ENCODE peak calls at places on chromosomes 5 and 9, in six cellular contexts. Z is transverse colon, M is A549, A is cardiac muscle cell, Y is RWPE1, K is dorsolateral prefrontal cortex. I is an unnamed sample.

GRCh38 chr9:33466565-33467495 is 6.9 kb downstream of the NOL6 start:
- DNase-seq in A (peak), M (peak), Y (peak), Z (peak), K (peak), I (no peak)

GRCh38 chr5:121175986-121176385 is 675.7 kb upstream of the FTMT start:
- DNase-seq in A (no peak), Z (no peak), M (no peak), Y (no peak), K (no peak), I (no peak)

GRCh38 chr5:136396886-136397285 is 31.5 kb upstream of the TRPC7 start:
- DNase-seq in Y (no peak), Z (no peak), K (no peak), M (no peak), A (no peak), I (no peak)

GRCh38 chr5:41772785-41773442 is 97.3 kb downstream of the OXCT1 start:
- DNase-seq in K (no peak), A (no peak), Y (no peak), M (no peak), Z (no peak), I (no peak)

GRCh38 chr5:22505891-22506290 is 347.3 kb downstream of the CDH12 start:
- DNase-seq in Z (no peak), Y (no peak), M (no peak), K (no peak), A (no peak), I (no peak)

GRCh38 chr5:141182248-141182647 is at the start of gene PCDHB16:
- DNase-seq in M (peak), K (no peak), Y (no peak), A (peak), Z (no peak), I (no peak)

GRCh38 chr5:156356238-156356637 is 29.3 kb downstream of the SGCD start:
- DNase-seq in M (no peak), K (no peak), Y (no peak), Z (no peak), A (no peak), I (no peak)

GRCh38 chr9:37947987-37948386 is 44.1 kb upstream of the SLC25A51 start:
- DNase-seq in M (no peak), A (no peak), K (no peak), Y (no peak), Z (no peak), I (no peak)

GRCh38 chr9:136306691-136307208 is 2.9 kb upstream of the CCDC187 start:
- DNase-seq in Z (no peak), A (no peak), Y (peak), K (no peak), M (peak), I (no peak)

GRCh38 chr9:136307215-136307750 is 3.4 kb upstream of the CCDC187 start:
- DNase-seq in Z (no peak), M (no peak), Y (no peak), K (no peak), A (no peak), I (no peak)

GRCh38 chr9:136304981-136305380 is 1.1 kb upstream of the CCDC187 start:
- DNase-seq in M (no peak), Y (no peak), K (no peak), A (no peak), Z (no peak), I (no peak)

GRCh38 chr9:136304456-136304855 is 562 bp upstream of the CCDC187 start:
- DNase-seq in M (no peak), Y (no peak), A (no peak), K (no peak), Z (no peak), I (no peak)

GRCh38 chr9:136305822-136306690 is 2.2 kb upstream of the CCDC187 start:
- DNase-seq in Y (no peak), A (no peak), K (no peak), M (no peak), Z (no peak), I (no peak)
- H3K27ac ChIP-seq in Y (peak), A (peak), K (no peak), M (no peak), Z (no peak), I (no peak)

GRCh38 chr5:173742432-173742816 is 126.0 kb upstream of the BOD1 start:
- DNase-seq in M (no peak), Z (no peak), Y (no peak), A (no peak), K (no peak), I (no peak)
- H3K27ac ChIP-seq in M (no peak), Z (no peak), Y (no peak), A (no peak), K (no peak), I (no peak)

GRCh38 chr5:142814122-142814521 is 43.9 kb downstream of the ARHGAP26 start:
- DNase-seq in A (no peak), K (no peak), M (no peak), Y (no peak), Z (no peak), I (no peak)
- H3K27ac ChIP-seq in A (no peak), K (peak), M (no peak), Y (no peak), Z (peak), I (no peak)

GRCh38 chr9:97979778-97980478 is 3.2 kb upstream of the ANP32B start:
- DNase-seq in K (no peak), M (no peak), A (no peak), Z (no peak), Y (no peak), I (no peak)
- H3K27ac ChIP-seq in K (peak), M (no peak), A (no peak), Z (peak), Y (no peak), I (peak)

GRCh38 chr5:39411051-39411450 is 13.7 kb downstream of the DAB2 start:
- DNase-seq in M (peak), K (no peak), Y (peak), Z (no peak), A (no peak), I (no peak)

GRCh38 chr5:39411985-39412384 is 12.8 kb downstream of the DAB2 start:
- DNase-seq in Z (no peak), K (no peak), A (no peak), M (no peak), Y (no peak), I (no peak)

GRCh38 chr5:39405489-39405888 is 19.3 kb downstream of the DAB2 start:
- DNase-seq in Z (no peak), Y (no peak), M (no peak), A (no peak), K (no peak), I (no peak)

GRCh38 chr5:39412995-39413394 is 11.8 kb downstream of the DAB2 start:
- DNase-seq in Z (no peak), K (no peak), M (no peak), Y (no peak), A (no peak), I (no peak)

DNA sequence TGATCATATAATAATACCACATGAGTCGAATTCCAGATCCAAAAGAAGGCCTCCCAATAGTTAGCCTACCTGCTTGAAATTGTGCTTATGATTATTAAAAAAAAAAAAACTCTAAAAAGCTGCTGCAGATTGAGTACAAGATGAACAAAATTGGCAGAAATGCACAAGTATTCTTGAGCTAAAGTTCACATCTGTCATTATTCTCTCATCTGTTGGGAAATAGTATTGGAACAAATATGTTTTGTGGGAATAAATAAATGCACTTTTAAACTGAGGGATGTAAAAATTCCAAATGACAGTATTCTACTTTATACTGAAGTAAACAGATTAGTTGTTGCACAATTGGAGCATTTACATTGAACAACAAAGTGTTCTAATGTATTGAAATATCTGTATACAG is 15.7 kb downstream of the DAB2 start:
- DNase-seq in A (no peak), M (no peak), Z (no peak), Y (no peak), K (no peak), I (no peak)
- H3K27ac ChIP-seq in A (no peak), M (no peak), Z (no peak), Y (no peak), K (no peak), I (no peak)

GRCh38 chr5:24789631-24790354 is 145.0 kb upstream of the CDH10 start:
- DNase-seq in Y (no peak), K (no peak), Z (no peak), A (no peak), M (no peak), I (no peak)
- H3K27ac ChIP-seq in Y (no peak), K (no peak), Z (no peak), A (no peak), M (no peak), I (peak)

GRCh38 chr5:113053614-113054013 is 77.0 kb downstream of the DCP2 start:
- DNase-seq in M (no peak), Z (no peak), K (no peak), Y (no peak), A (no peak), I (no peak)
- H3K27ac ChIP-seq in M (no peak), Z (no peak), K (no peak), Y (no peak), A (no peak), I (no peak)

GRCh38 chr9:121472361-121472910 is 27.2 kb downstream of the GGTA1 start:
- DNase-seq in K (no peak), A (no peak), Z (no peak), Y (no peak), M (no peak), I (no peak)

GRCh38 chr9:121474225-121474947 is 25.3 kb downstream of the GGTA1 start:
- DNase-seq in M (no peak), A (no peak), Y (no peak), Z (no peak), K (no peak), I (no peak)

GRCh38 chr9:121473229-121473628 is 26.4 kb downstream of the GGTA1 start:
- DNase-seq in A (no peak), K (no peak), Z (no peak), M (no peak), Y (no peak), I (no peak)

GRCh38 chr9:121478816-121479676 is 20.6 kb downstream of the GGTA1 start:
- DNase-seq in A (no peak), M (no peak), Y (no peak), K (no peak), Z (no peak), I (no peak)

DNA sequence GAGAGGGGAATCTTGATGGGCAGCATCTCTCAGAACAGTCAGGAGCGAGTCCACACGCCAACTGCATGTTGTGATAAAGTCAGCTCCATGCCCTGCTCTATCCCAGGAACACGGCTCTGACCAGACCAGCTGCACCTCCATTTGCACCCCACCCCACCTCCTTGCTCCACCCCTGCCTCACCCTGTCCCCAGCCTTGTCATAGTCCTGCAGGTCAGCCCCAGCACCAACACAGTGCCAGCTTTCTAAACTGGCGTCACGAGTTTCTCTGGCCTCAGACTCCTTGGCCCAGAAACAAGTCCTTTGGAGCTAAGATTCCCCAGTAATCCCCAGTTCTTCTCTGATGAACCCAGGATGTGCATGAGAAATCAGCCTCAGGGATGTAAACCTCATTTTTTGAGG is 23.5 kb downstream of the GGTA1 start:
- DNase-seq in Y (no peak), K (no peak), M (no peak), Z (no peak), A (no peak), I (no peak)
- H3K27ac ChIP-seq in Y (no peak), K (no peak), M (no peak), Z (no peak), A (no peak), I (no peak)

GRCh38 chr5:74075900-74076484 is 450.0 kb downstream of the ARHGEF28 start:
- DNase-seq in Z (no peak), K (no peak), A (no peak), M (no peak), Y (peak), I (peak)
- H3K27ac ChIP-seq in Z (no peak), K (no peak), A (no peak), M (no peak), Y (no peak), I (no peak)